ENCODE peak calls at places on chromosomes 3 and 15, in nine cellular contexts. One of them, this sample, is unnamed.

GRCh38 chr3:56921573-56922571 is 120.1 kb upstream of the ARHGEF3 start:
- DNase-seq in adrenal gland: peak; percentile 44
- DNase-seq in stimulated activated CD4-positive, alpha-beta T cell treated with anti-CD3 and anti-CD28 coated beads, Interleukin-2, amount 100 ng/mL, for 24 hours: peak; percentile 31
- DNase-seq in CD8-positive, alpha-beta memory T cell: no peak
- DNase-seq in NCI-H1417 treated with DMSO at 0.1 percent for 48 hours: no peak
- DNase-seq in A172: no peak
- DNase-seq in astrocyte of the spinal cord: peak; percentile 9
- DNase-seq in EL: no peak
- DNase-seq in left colon: peak; percentile 31
- DNase-seq in this sample: no peak

GRCh38 chr3:186754006-186754405 is 29.4 kb upstream of the EIF4A2 start:
- DNase-seq in adrenal gland: no peak
- DNase-seq in stimulated activated CD4-positive, alpha-beta T cell treated with anti-CD3 and anti-CD28 coated beads, Interleukin-2, amount 100 ng/mL, for 24 hours: no peak
- DNase-seq in CD8-positive, alpha-beta memory T cell: no peak
- DNase-seq in NCI-H1417 treated with DMSO at 0.1 percent for 48 hours: no peak
- DNase-seq in A172: no peak
- DNase-seq in astrocyte of the spinal cord: no peak
- DNase-seq in EL: no peak
- DNase-seq in left colon: no peak
- DNase-seq in this sample: no peak

GRCh38 chr3:3177861-3178497 is 1.5 kb downstream of the CRBN start:
- DNase-seq in adrenal gland: peak; percentile 37
- DNase-seq in stimulated activated CD4-positive, alpha-beta T cell treated with anti-CD3 and anti-CD28 coated beads, Interleukin-2, amount 100 ng/mL, for 24 hours: no peak
- DNase-seq in CD8-positive, alpha-beta memory T cell: no peak
- DNase-seq in NCI-H1417 treated with DMSO at 0.1 percent for 48 hours: no peak
- DNase-seq in A172: no peak
- DNase-seq in astrocyte of the spinal cord: no peak
- DNase-seq in EL: no peak
- DNase-seq in left colon: no peak
- DNase-seq in this sample: no peak

GRCh38 chr3:178245385-178245778 is 290.9 kb upstream of the KCNMB2 start:
- DNase-seq in adrenal gland: no peak
- DNase-seq in stimulated activated CD4-positive, alpha-beta T cell treated with anti-CD3 and anti-CD28 coated beads, Interleukin-2, amount 100 ng/mL, for 24 hours: no peak
- DNase-seq in CD8-positive, alpha-beta memory T cell: no peak
- DNase-seq in NCI-H1417 treated with DMSO at 0.1 percent for 48 hours: no peak
- DNase-seq in A172: no peak
- DNase-seq in astrocyte of the spinal cord: no peak
- DNase-seq in EL: peak; percentile 27
- DNase-seq in left colon: no peak
- DNase-seq in this sample: no peak

GRCh38 chr3:177357352-177358084 is 160.2 kb upstream of the TBL1XR1 start:
- DNase-seq in adrenal gland: peak; percentile 83
- DNase-seq in stimulated activated CD4-positive, alpha-beta T cell treated with anti-CD3 and anti-CD28 coated beads, Interleukin-2, amount 100 ng/mL, for 24 hours: peak; percentile 29
- DNase-seq in CD8-positive, alpha-beta memory T cell: no peak
- DNase-seq in NCI-H1417 treated with DMSO at 0.1 percent for 48 hours: no peak
- DNase-seq in A172: peak; percentile 98
- DNase-seq in astrocyte of the spinal cord: peak; percentile 88
- DNase-seq in EL: peak; percentile 89
- DNase-seq in left colon: peak; percentile 39
- DNase-seq in this sample: peak; percentile 57

GRCh38 chr3:45841380-45841700 is 579 bp downstream of the LZTFL1 start:
- DNase-seq in adrenal gland: peak; percentile 24
- DNase-seq in stimulated activated CD4-positive, alpha-beta T cell treated with anti-CD3 and anti-CD28 coated beads, Interleukin-2, amount 100 ng/mL, for 24 hours: no peak
- DNase-seq in CD8-positive, alpha-beta memory T cell: no peak
- DNase-seq in NCI-H1417 treated with DMSO at 0.1 percent for 48 hours: no peak
- DNase-seq in A172: no peak
- DNase-seq in astrocyte of the spinal cord: peak; percentile 20
- DNase-seq in EL: peak; percentile 16
- DNase-seq in left colon: peak; percentile 41
- DNase-seq in this sample: no peak

GRCh38 chr15:63553388-63553791 is 43.8 kb upstream of the FBXL22 start:
- DNase-seq in adrenal gland: peak; percentile 68
- DNase-seq in stimulated activated CD4-positive, alpha-beta T cell treated with anti-CD3 and anti-CD28 coated beads, Interleukin-2, amount 100 ng/mL, for 24 hours: no peak
- DNase-seq in CD8-positive, alpha-beta memory T cell: no peak
- DNase-seq in NCI-H1417 treated with DMSO at 0.1 percent for 48 hours: no peak
- DNase-seq in A172: peak; percentile 74
- DNase-seq in astrocyte of the spinal cord: peak; percentile 97
- DNase-seq in EL: peak; percentile 90
- DNase-seq in left colon: no peak
- DNase-seq in this sample: no peak

GRCh38 chr15:38325290-38325990 is 72.8 kb downstream of the SPRED1 start:
- DNase-seq in adrenal gland: peak; percentile 8
- DNase-seq in stimulated activated CD4-positive, alpha-beta T cell treated with anti-CD3 and anti-CD28 coated beads, Interleukin-2, amount 100 ng/mL, for 24 hours: no peak
- DNase-seq in CD8-positive, alpha-beta memory T cell: no peak
- DNase-seq in NCI-H1417 treated with DMSO at 0.1 percent for 48 hours: no peak
- DNase-seq in A172: no peak
- DNase-seq in astrocyte of the spinal cord: no peak
- DNase-seq in EL: no peak
- DNase-seq in left colon: no peak
- DNase-seq in this sample: no peak

GRCh38 chr15:66424963-66425612 is 38.4 kb downstream of the MAP2K1 start:
- DNase-seq in adrenal gland: no peak
- DNase-seq in stimulated activated CD4-positive, alpha-beta T cell treated with anti-CD3 and anti-CD28 coated beads, Interleukin-2, amount 100 ng/mL, for 24 hours: no peak
- DNase-seq in CD8-positive, alpha-beta memory T cell: no peak
- DNase-seq in NCI-H1417 treated with DMSO at 0.1 percent for 48 hours: no peak
- DNase-seq in A172: no peak
- DNase-seq in astrocyte of the spinal cord: no peak
- DNase-seq in EL: no peak
- DNase-seq in left colon: no peak
- DNase-seq in this sample: no peak

GRCh38 chr15:89070197-89071124 is 17.8 kb upstream of the ABHD2 start:
- DNase-seq in adrenal gland: no peak
- DNase-seq in stimulated activated CD4-positive, alpha-beta T cell treated with anti-CD3 and anti-CD28 coated beads, Interleukin-2, amount 100 ng/mL, for 24 hours: no peak
- DNase-seq in CD8-positive, alpha-beta memory T cell: no peak
- DNase-seq in NCI-H1417 treated with DMSO at 0.1 percent for 48 hours: no peak
- DNase-seq in A172: no peak
- DNase-seq in astrocyte of the spinal cord: no peak
- DNase-seq in EL: no peak
- DNase-seq in left colon: no peak
- DNase-seq in this sample: no peak